ENCODE peak calls at places on chromosomes 12 and 14, in five cellular contexts. One of them, this sample, is unnamed.

GRCh38 chr14:102095231-102095870 is 8.5 kb upstream of the HSP90AA1 start:
- DNase-seq in endothelial cell: no peak
- DNase-seq in IMR-90: peak
- DNase-seq in epithelial cell of esophagus: peak
- DNase-seq in fibroblast of lung: no peak
- DNase-seq in this sample: peak

GRCh38 chr14:91394105-91395081 is 23.2 kb downstream of the CCDC88C start:
- DNase-seq in IMR-90: no peak
- DNase-seq in endothelial cell: no peak
- DNase-seq in fibroblast of lung: no peak
- DNase-seq in epithelial cell of esophagus: no peak
- DNase-seq in this sample: no peak

GRCh38 chr12:84480803-84481202 is 431.8 kb downstream of the SLC6A15 start:
- DNase-seq in fibroblast of lung: no peak
- DNase-seq in IMR-90: no peak
- DNase-seq in epithelial cell of esophagus: no peak
- DNase-seq in endothelial cell: no peak
- DNase-seq in this sample: no peak

GRCh38 chr12:109548258-109548657 is 25.0 kb downstream of the MMAB start:
- DNase-seq in epithelial cell of esophagus: no peak
- DNase-seq in IMR-90: no peak
- DNase-seq in endothelial cell: no peak
- DNase-seq in fibroblast of lung: no peak
- DNase-seq in this sample: no peak

GRCh38 chr14:33728010-33728498 is 222.8 kb downstream of the EGLN3 start:
- DNase-seq in endothelial cell: no peak
- DNase-seq in IMR-90: no peak
- DNase-seq in epithelial cell of esophagus: peak
- DNase-seq in fibroblast of lung: no peak
- DNase-seq in this sample: no peak

GRCh38 chr14:31933716-31934115 is 143.4 kb upstream of the ARHGAP5 start:
- DNase-seq in fibroblast of lung: no peak
- DNase-seq in epithelial cell of esophagus: no peak
- DNase-seq in endothelial cell: no peak
- DNase-seq in IMR-90: peak
- DNase-seq in this sample: no peak

GRCh38 chr14:70416322-70416716 is 571 bp downstream of the SYNJ2BP start:
- DNase-seq in epithelial cell of esophagus: peak
- DNase-seq in fibroblast of lung: peak
- DNase-seq in endothelial cell: no peak
- DNase-seq in IMR-90: peak
- DNase-seq in this sample: no peak

GRCh38 chr12:17342381-17342961 is 736.5 kb upstream of the LMO3 start:
- DNase-seq in fibroblast of lung: no peak
- DNase-seq in endothelial cell: no peak
- DNase-seq in epithelial cell of esophagus: no peak
- DNase-seq in IMR-90: no peak
- DNase-seq in this sample: no peak

GRCh38 chr12:114955414-114956014 is 271.5 kb upstream of the TBX3 start:
- DNase-seq in IMR-90: peak
- DNase-seq in fibroblast of lung: peak
- DNase-seq in epithelial cell of esophagus: no peak
- DNase-seq in endothelial cell: no peak
- DNase-seq in this sample: no peak

GRCh38 chr12:131348226-131349010 is 362.5 kb upstream of the SFSWAP start:
- DNase-seq in IMR-90: no peak
- DNase-seq in epithelial cell of esophagus: no peak
- DNase-seq in endothelial cell: no peak
- DNase-seq in fibroblast of lung: no peak
- DNase-seq in this sample: no peak

GRCh38 chr14:103116645-103117044 is 6.6 kb upstream of the TNFAIP2 start:
- DNase-seq in IMR-90: no peak
- DNase-seq in epithelial cell of esophagus: no peak
- DNase-seq in endothelial cell: no peak
- DNase-seq in fibroblast of lung: no peak
- DNase-seq in this sample: no peak

GRCh38 chr14:90331497-90332270 is at the start of gene NRDE2:
- DNase-seq in endothelial cell: peak
- DNase-seq in epithelial cell of esophagus: peak
- DNase-seq in fibroblast of lung: peak
- DNase-seq in IMR-90: peak
- DNase-seq in this sample: peak
- TF ChIP-seq CTCF in endothelial cell: no peak
- TF ChIP-seq CTCF in epithelial cell of esophagus: no peak
- TF ChIP-seq CTCF in fibroblast of lung: no peak
- TF ChIP-seq CTCF in IMR-90: no peak
- TF ChIP-seq CTCF in this sample: no peak

GRCh38 chr12:29395356-29395755 is 14.4 kb upstream of the ERGIC2 start:
- DNase-seq in IMR-90: no peak
- DNase-seq in fibroblast of lung: no peak
- DNase-seq in endothelial cell: no peak
- DNase-seq in epithelial cell of esophagus: no peak
- DNase-seq in this sample: no peak

GRCh38 chr12:29402437-29402836 is 21.5 kb upstream of the ERGIC2 start:
- DNase-seq in fibroblast of lung: no peak
- DNase-seq in endothelial cell: no peak
- DNase-seq in epithelial cell of esophagus: no peak
- DNase-seq in IMR-90: no peak
- DNase-seq in this sample: no peak

GRCh38 chr12:29398495-29398894 is 17.5 kb upstream of the ERGIC2 start:
- DNase-seq in IMR-90: no peak
- DNase-seq in fibroblast of lung: no peak
- DNase-seq in epithelial cell of esophagus: no peak
- DNase-seq in endothelial cell: no peak
- DNase-seq in this sample: no peak

GRCh38 chr12:29396774-29397173 is 15.8 kb upstream of the ERGIC2 start:
- DNase-seq in endothelial cell: no peak
- DNase-seq in fibroblast of lung: no peak
- DNase-seq in epithelial cell of esophagus: peak
- DNase-seq in IMR-90: peak
- DNase-seq in this sample: no peak
- TF ChIP-seq CTCF in endothelial cell: no peak
- TF ChIP-seq CTCF in fibroblast of lung: no peak
- TF ChIP-seq CTCF in epithelial cell of esophagus: no peak
- TF ChIP-seq CTCF in IMR-90: no peak
- TF ChIP-seq CTCF in this sample: no peak

GRCh38 chr14:96039633-96040311 is 610 bp downstream of the C14orf132 start:
- DNase-seq in IMR-90: peak
- DNase-seq in fibroblast of lung: peak
- DNase-seq in endothelial cell: peak
- DNase-seq in epithelial cell of esophagus: no peak
- DNase-seq in this sample: peak
- TF ChIP-seq CTCF in IMR-90: peak
- TF ChIP-seq CTCF in fibroblast of lung: peak
- TF ChIP-seq CTCF in endothelial cell: no peak
- TF ChIP-seq CTCF in epithelial cell of esophagus: no peak
- TF ChIP-seq CTCF in this sample: peak

DNA sequence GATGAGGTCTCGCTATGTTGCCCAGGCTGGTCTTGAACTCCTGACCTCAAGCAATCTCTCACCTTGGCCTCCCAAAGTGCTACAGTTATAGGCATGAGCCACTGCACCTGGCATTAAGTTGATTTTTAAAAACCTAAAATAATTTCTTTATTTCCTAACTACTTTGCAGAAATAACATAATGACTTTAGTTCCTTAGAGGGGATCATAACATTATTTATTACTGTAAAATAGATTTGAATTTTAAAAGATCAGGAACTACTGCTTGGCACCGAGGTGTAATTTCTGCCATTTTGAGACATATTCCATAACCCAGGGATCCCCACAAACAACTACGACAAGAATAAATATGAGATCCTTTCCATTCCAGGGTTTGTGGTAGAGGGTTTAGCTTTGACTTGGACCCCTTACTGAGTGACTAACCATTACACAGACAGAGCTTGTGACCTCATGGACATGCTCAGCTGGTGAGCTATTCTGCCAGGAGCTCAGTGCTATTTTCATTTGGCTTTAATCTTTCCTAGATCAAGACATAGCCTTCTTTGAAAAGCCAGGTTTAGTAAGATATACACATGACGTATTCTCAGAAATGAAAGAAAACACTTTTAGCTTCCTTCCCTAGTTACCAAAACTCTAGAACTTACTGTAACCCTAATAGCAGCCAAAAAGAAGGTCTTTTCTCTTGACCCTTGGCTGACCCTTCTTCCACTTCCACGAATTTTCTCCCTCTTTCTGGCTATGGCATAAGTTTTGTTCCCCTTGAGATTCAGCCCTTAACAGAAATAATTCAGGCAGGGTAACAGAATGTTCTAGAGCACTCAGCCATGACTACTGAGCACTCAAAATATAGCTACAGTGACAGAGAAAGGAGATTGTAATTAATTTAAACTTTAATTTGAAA is 75.1 kb upstream of the NUDT4 start:
- DNase-seq in epithelial cell of esophagus: no peak
- DNase-seq in endothelial cell: no peak
- DNase-seq in IMR-90: peak
- DNase-seq in fibroblast of lung: peak
- DNase-seq in this sample: no peak
- TF ChIP-seq CTCF in epithelial cell of esophagus: no peak
- TF ChIP-seq CTCF in endothelial cell: no peak
- TF ChIP-seq CTCF in IMR-90: no peak
- TF ChIP-seq CTCF in fibroblast of lung: no peak
- TF ChIP-seq CTCF in this sample: no peak

DNA sequence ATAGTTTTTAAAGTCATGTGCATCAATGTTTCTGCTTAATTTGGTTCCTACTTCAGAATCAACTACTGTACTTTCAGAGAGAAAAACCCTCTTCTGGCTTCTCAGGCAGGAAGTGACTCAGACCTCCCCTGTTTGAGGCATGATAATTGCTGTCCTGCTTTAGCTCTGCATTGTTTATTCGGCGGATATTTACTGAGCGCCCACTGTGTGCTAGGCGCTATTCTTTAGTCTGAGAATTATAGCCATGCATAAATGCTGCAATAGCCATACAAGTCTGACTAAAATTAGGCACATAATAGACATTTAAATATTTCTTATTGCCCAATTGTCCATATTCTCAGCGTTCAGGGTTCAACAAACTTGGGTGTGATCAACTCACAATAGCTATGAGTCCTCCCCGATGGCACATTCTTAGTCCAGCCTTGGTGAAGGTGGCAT is 6.1 kb upstream of the AMIGO2 start:
- DNase-seq in fibroblast of lung: peak
- DNase-seq in epithelial cell of esophagus: peak
- DNase-seq in IMR-90: peak
- DNase-seq in endothelial cell: no peak
- DNase-seq in this sample: peak
- TF ChIP-seq CTCF in fibroblast of lung: no peak
- TF ChIP-seq CTCF in epithelial cell of esophagus: no peak
- TF ChIP-seq CTCF in IMR-90: no peak
- TF ChIP-seq CTCF in endothelial cell: no peak
- TF ChIP-seq CTCF in this sample: no peak

DNA sequence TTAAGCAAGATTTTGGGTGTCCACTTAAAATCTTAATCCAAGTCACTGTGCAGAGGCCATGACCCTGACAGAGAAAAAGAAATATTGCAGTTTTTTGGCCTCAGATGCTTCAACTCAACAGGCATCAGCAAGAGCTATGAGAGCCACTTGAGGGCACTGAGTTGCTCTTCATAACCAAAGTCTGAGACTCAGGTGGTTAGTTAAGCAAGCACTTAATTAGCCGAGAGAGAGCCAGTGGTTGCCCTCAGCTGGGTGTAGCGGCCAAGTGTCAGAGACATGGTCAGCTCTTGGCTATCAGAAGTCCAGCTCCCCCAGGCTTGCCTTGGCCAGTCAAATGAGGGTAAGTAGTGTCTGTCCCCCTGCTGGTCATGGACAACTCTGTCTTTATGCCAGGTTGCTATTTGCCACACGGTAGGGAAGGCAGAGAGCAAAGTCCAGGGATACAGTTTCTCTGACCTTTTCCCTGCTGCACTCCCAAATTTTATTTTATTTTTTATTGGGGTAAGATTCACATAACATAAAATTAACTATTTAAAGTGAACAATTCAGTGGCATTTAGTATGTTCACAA is 9.0 kb upstream of the KRT71 start:
- DNase-seq in epithelial cell of esophagus: no peak
- DNase-seq in fibroblast of lung: no peak
- DNase-seq in endothelial cell: no peak
- DNase-seq in IMR-90: no peak
- DNase-seq in this sample: no peak
- TF ChIP-seq CTCF in epithelial cell of esophagus: peak
- TF ChIP-seq CTCF in fibroblast of lung: no peak
- TF ChIP-seq CTCF in endothelial cell: peak
- TF ChIP-seq CTCF in IMR-90: no peak
- TF ChIP-seq CTCF in this sample: no peak

GRCh38 chr12:102513739-102514138 is 33.4 kb upstream of the IGF1 start:
- DNase-seq in endothelial cell: no peak
- DNase-seq in fibroblast of lung: no peak
- DNase-seq in IMR-90: peak
- DNase-seq in epithelial cell of esophagus: no peak
- DNase-seq in this sample: no peak
- TF ChIP-seq CTCF in endothelial cell: no peak
- TF ChIP-seq CTCF in fibroblast of lung: no peak
- TF ChIP-seq CTCF in IMR-90: peak
- TF ChIP-seq CTCF in epithelial cell of esophagus: no peak
- TF ChIP-seq CTCF in this sample: no peak

DNA sequence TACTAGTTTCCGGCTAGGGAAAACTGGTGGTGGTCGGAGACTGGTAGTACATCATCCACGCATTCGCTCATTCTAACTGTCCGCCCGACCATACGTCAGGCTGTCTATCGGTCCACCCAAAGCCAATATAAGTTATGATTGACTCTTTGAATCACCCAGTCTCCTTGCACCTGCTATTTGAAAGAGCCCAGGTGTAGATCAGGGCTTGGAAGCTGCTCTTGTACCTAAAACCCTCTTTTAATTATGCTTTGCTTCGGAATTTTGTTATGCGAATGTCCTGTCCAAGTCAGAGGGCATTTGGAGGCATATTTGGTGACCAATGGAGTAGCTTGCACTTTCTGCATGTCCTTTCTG is 5.7 kb upstream of the NKX2-1 start:
- DNase-seq in fibroblast of lung: no peak
- DNase-seq in endothelial cell: no peak
- DNase-seq in IMR-90: no peak
- DNase-seq in epithelial cell of esophagus: no peak
- DNase-seq in this sample: no peak
- TF ChIP-seq CTCF in fibroblast of lung: no peak
- TF ChIP-seq CTCF in endothelial cell: no peak
- TF ChIP-seq CTCF in IMR-90: no peak
- TF ChIP-seq CTCF in epithelial cell of esophagus: no peak
- TF ChIP-seq CTCF in this sample: peak

GRCh38 chr14:39016733-39017095 is 86.3 kb downstream of the SEC23A start:
- DNase-seq in IMR-90: no peak
- DNase-seq in epithelial cell of esophagus: no peak
- DNase-seq in endothelial cell: no peak
- DNase-seq in fibroblast of lung: no peak
- DNase-seq in this sample: no peak
- TF ChIP-seq CTCF in IMR-90: no peak
- TF ChIP-seq CTCF in epithelial cell of esophagus: no peak
- TF ChIP-seq CTCF in endothelial cell: no peak
- TF ChIP-seq CTCF in fibroblast of lung: no peak
- TF ChIP-seq CTCF in this sample: no peak

This sample was measured in activated CD8-positive, alpha-beta T cell treated with anti-CD3 and anti-CD28 coated beads for 36 hours.